ENCODE peak calls at places on chromosomes 7 and 10, in four cellular contexts. One of them, this sample, is unnamed.

GRCh38 chr10:36412942-36413341 is 712.5 kb upstream of the ANKRD30A start:
- DNase-seq in HepG2: no peak
- DNase-seq in A549: no peak
- DNase-seq in endothelial cell of umbilical vein: no peak
- DNase-seq in this sample: no peak

GRCh38 chr7:92634924-92635519 is 44.8 kb upstream of the FAM133B start:
- DNase-seq in HepG2: peak; percentile 12
- DNase-seq in A549: no peak
- DNase-seq in endothelial cell of umbilical vein: peak; percentile 82
- DNase-seq in this sample: peak; percentile 72

GRCh38 chr7:128906766-128907559 is 3.5 kb downstream of the KCP start:
- DNase-seq in HepG2: no peak
- DNase-seq in A549: no peak
- DNase-seq in endothelial cell of umbilical vein: no peak
- DNase-seq in this sample: no peak

GRCh38 chr7:149670288-149670687 is 103.1 kb downstream of the ZNF467 start:
- DNase-seq in HepG2: no peak
- DNase-seq in A549: no peak
- DNase-seq in endothelial cell of umbilical vein: peak; percentile 55
- DNase-seq in this sample: no peak

GRCh38 chr7:43569424-43569823 is 13.5 kb upstream of the STK17A start:
- DNase-seq in HepG2: no peak
- DNase-seq in A549: no peak
- DNase-seq in endothelial cell of umbilical vein: no peak
- DNase-seq in this sample: peak; percentile 67

GRCh38 chr10:78986419-78986818 is 82.3 kb upstream of the ZMIZ1 start:
- DNase-seq in HepG2: no peak
- DNase-seq in A549: no peak
- DNase-seq in endothelial cell of umbilical vein: no peak
- DNase-seq in this sample: no peak

GRCh38 chr7:36677769-36678435 is 46.4 kb downstream of the AOAH start:
- DNase-seq in HepG2: no peak
- DNase-seq in A549: no peak
- DNase-seq in endothelial cell of umbilical vein: no peak
- DNase-seq in this sample: no peak

GRCh38 chr10:62130948-62131347 is 137.7 kb downstream of the RTKN2 start:
- DNase-seq in HepG2: no peak
- DNase-seq in A549: no peak
- DNase-seq in endothelial cell of umbilical vein: peak; percentile 99
- DNase-seq in this sample: no peak

GRCh38 chr10:127012769-127013152 is 107.5 kb downstream of the DOCK1 start:
- DNase-seq in HepG2: no peak
- DNase-seq in A549: no peak
- DNase-seq in endothelial cell of umbilical vein: peak; percentile 50
- DNase-seq in this sample: no peak

GRCh38 chr10:6226216-6226615 is 23.5 kb downstream of the PFKFB3 start:
- DNase-seq in HepG2: no peak
- DNase-seq in A549: no peak
- DNase-seq in endothelial cell of umbilical vein: no peak
- DNase-seq in this sample: no peak

GRCh38 chr10:83919187-83919586 is 220.1 kb upstream of the GHITM start:
- DNase-seq in HepG2: no peak
- DNase-seq in A549: no peak
- DNase-seq in endothelial cell of umbilical vein: no peak
- DNase-seq in this sample: no peak

GRCh38 chr10:33746878-33747277 is 412.4 kb upstream of the NRP1 start:
- DNase-seq in HepG2: no peak
- DNase-seq in A549: no peak
- DNase-seq in endothelial cell of umbilical vein: no peak
- DNase-seq in this sample: no peak

GRCh38 chr7:34675749-34676374 is 17.8 kb downstream of the NPSR1 start:
- DNase-seq in HepG2: peak; percentile 27
- DNase-seq in A549: peak; percentile 48
- DNase-seq in endothelial cell of umbilical vein: peak; percentile 51
- DNase-seq in this sample: peak; percentile 48

GRCh38 chr10:93746844-93747284 is 10.9 kb upstream of the LGI1 start:
- DNase-seq in HepG2: peak; percentile 38
- DNase-seq in A549: peak; percentile 35
- DNase-seq in endothelial cell of umbilical vein: peak; percentile 2
- DNase-seq in this sample: peak; percentile 8

GRCh38 chr10:71326464-71326881 is 7.4 kb downstream of the SLC29A3 start:
- DNase-seq in HepG2: no peak
- DNase-seq in A549: no peak
- DNase-seq in endothelial cell of umbilical vein: no peak
- DNase-seq in this sample: no peak

GRCh38 chr10:86654411-86655172 is at the start of gene OPN4:
- DNase-seq in HepG2: no peak
- DNase-seq in A549: no peak
- DNase-seq in endothelial cell of umbilical vein: no peak
- DNase-seq in this sample: peak; percentile 42
- TF ChIP-seq MYC in HepG2: no peak
- TF ChIP-seq MYC in A549: no peak
- TF ChIP-seq MYC in endothelial cell of umbilical vein: no peak
- TF ChIP-seq MYC in this sample: no peak

GRCh38 chr7:55086413-55087201 is 67.8 kb downstream of the EGFR start:
- DNase-seq in HepG2: peak; percentile 72
- DNase-seq in A549: no peak
- DNase-seq in endothelial cell of umbilical vein: peak; percentile 64
- DNase-seq in this sample: peak; percentile 89
- TF ChIP-seq POLR2A in HepG2: no peak
- TF ChIP-seq POLR2A in A549: no peak
- TF ChIP-seq POLR2A in endothelial cell of umbilical vein: no peak
- TF ChIP-seq POLR2A in this sample: no peak

GRCh38 chr7:134254311-134254710 is 62.4 kb downstream of the SLC35B4 start:
- DNase-seq in HepG2: no peak
- DNase-seq in A549: no peak
- DNase-seq in endothelial cell of umbilical vein: no peak
- DNase-seq in this sample: peak; percentile 52

DNA sequence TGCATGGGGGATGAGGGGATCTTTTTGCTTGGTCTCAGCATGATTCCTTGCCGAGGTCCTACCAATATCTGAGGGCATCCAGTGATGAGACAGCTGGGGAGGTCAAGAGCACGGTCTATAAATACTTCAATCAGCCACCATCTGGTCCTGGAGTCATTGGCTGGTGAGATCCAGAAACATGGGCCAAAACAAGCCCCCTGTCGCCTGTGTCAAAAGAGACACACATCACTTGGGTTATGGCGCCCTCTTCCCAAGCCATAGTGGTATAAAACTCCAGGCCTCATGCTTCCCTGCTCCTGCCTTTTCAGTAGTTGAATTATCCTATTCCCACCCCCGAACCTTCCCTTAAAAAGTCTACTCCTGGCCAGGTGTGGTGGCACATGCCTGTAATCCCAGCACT is 60.9 kb downstream of the SLC35B4 start:
- DNase-seq in HepG2: no peak
- DNase-seq in A549: no peak
- DNase-seq in endothelial cell of umbilical vein: no peak
- DNase-seq in this sample: peak; percentile 13
- TF ChIP-seq MYC in HepG2: no peak
- TF ChIP-seq MYC in A549: no peak
- TF ChIP-seq MYC in endothelial cell of umbilical vein: no peak
- TF ChIP-seq MYC in this sample: no peak

DNA sequence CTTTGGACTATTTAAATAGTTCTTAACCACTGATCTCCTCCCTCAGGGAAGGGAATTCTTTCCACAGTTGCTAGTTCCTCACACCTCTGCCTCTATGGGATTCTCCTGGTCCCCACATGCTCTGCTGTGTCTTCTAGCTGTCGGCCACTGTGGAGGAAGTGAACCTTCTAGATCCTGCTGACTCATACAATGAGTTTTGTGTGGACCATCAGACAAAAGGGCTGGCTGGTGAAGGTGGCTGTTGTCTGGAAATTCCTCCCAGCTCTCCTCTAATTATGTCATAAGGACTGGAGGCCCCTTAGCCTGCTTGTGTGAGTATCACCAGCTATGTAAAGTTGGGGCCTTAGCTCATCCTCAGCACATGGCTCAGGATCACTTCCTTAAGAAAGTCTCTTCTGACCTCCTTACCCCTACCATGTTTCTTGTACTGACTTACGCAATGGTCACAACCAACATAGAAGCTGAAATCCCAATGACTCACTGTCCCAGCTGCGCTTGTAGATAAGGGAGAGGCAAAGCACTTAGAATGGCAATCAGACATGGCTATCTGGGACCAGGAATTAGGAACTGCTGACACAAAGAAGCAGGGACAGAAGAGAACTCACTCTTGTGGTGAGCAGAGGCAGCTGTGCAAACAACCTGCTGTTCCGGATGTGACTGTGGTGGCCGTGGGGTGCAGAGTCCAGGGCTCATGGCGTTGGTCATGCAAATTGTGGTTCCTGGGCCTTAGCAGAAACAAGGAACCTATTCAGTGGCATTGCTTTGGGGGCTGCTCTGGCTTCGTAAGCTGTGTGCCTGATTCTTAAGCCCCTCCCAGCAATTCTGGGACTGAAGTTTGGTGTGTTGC is 2.5 kb upstream of the MACC1 start:
- DNase-seq in HepG2: peak; percentile 99
- DNase-seq in A549: no peak
- DNase-seq in endothelial cell of umbilical vein: peak; percentile 95
- DNase-seq in this sample: peak; percentile 100
- TF ChIP-seq POLR2A in HepG2: peak; percentile 41
- TF ChIP-seq POLR2A in A549: no peak
- TF ChIP-seq POLR2A in endothelial cell of umbilical vein: peak; percentile 78
- TF ChIP-seq POLR2A in this sample: peak; percentile 21

DNA sequence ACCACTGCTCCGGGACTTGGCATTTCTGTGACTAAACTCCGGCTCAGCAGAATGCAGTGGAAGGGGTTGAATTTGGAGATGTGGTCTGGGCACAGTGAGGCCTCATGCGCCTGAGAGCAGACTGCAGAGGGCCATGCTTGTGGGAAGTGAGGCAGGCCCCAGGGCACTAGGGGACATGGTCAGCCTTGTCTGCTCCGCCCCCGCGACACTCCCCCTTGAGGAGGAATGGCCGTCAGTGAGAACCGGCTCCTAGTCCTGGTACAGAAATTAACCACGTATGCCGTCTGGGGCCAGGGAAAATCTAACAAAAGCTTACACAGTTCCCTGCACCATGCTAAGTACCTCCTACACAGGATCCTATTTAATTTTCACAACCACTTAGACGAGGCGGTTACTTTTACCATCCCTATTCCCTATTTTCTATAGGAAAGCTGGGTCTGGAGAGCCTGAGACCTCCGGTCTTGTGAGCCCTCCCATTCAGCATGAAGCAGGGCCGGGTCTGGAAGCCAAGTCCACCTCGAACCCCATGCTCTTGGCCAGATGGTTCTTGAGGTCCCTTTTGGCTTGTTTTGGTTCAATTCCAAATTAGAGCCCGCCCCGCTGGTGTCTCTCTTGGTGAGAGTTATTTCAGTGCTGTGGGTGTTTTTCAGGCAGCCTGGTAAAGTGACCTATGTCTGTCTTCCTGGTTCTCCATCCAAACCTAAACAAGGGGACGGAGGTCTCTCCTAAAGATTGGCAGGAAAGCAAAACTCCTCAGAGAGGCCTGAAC is 87.7 kb upstream of the PITRM1 start:
- DNase-seq in HepG2: no peak
- DNase-seq in A549: no peak
- DNase-seq in endothelial cell of umbilical vein: no peak
- DNase-seq in this sample: no peak
- TF ChIP-seq MYC in HepG2: no peak
- TF ChIP-seq MYC in A549: no peak
- TF ChIP-seq MYC in endothelial cell of umbilical vein: no peak
- TF ChIP-seq MYC in this sample: no peak